ENCODE peak calls at places on chromosome 1, in four cellular contexts. M is GM12891, D is K562, L is H1. Z is an unnamed sample.

GRCh38 chr1:231284441-231284840 is 43.4 kb downstream of the GNPAT start:
- DNase-seq in M (no peak), D (no peak), L (no peak), Z (no peak)

GRCh38 chr1:104408268-104408667 is 658.6 kb downstream of the AMY1C start:
- DNase-seq in M (no peak), D (no peak), L (no peak), Z (no peak)

GRCh38 chr1:56758135-56758534 is 61.1 kb downstream of the FYB2 start:
- DNase-seq in M (no peak), D (no peak), L (peak), Z (no peak)

GRCh38 chr1:100164226-100164625 is 13.8 kb downstream of the LRRC39 start:
- DNase-seq in M (no peak), D (no peak), L (no peak), Z (no peak)

GRCh38 chr1:118325545-118326225 is 140.7 kb upstream of the SPAG17 start:
- DNase-seq in M (no peak), D (no peak), L (no peak), Z (no peak)

GRCh38 chr1:231421616-231421970 is 494 bp downstream of the EGLN1 start:
- DNase-seq in M (no peak), D (no peak), L (no peak), Z (peak)

GRCh38 chr1:81760487-81761097 is 40.1 kb upstream of the ADGRL2 start:
- DNase-seq in M (no peak), D (no peak), L (no peak), Z (no peak)

GRCh38 chr1:104468282-104468681 is 718.6 kb downstream of the AMY1C start:
- DNase-seq in M (no peak), D (no peak), L (no peak), Z (no peak)

GRCh38 chr1:205677152-205677551 is 3.2 kb downstream of the SLC45A3 start:
- DNase-seq in M (no peak), D (no peak), L (no peak), Z (no peak)

GRCh38 chr1:106526650-106527049 is 529.8 kb upstream of the PRMT6 start:
- DNase-seq in M (no peak), D (no peak), L (no peak), Z (no peak)

GRCh38 chr1:36464605-36465393 is 615 bp upstream of the MRPS15 start:
- DNase-seq in M (no peak), D (no peak), L (no peak), Z (peak)

GRCh38 chr1:36787312-36787711 is 247.0 kb downstream of the GRIK3 start:
- DNase-seq in M (no peak), D (no peak), L (no peak), Z (no peak)

GRCh38 chr1:197622371-197622770 is 152.9 kb downstream of the DENND1B start:
- DNase-seq in M (no peak), D (no peak), L (no peak), Z (no peak)

GRCh38 chr1:210882414-210883221 is 251.3 kb downstream of the KCNH1 start:
- DNase-seq in M (no peak), D (no peak), L (no peak), Z (no peak)

GRCh38 chr1:221902961-221903360 is 161.1 kb upstream of the DUSP10 start:
- DNase-seq in M (no peak), D (no peak), L (no peak), Z (no peak)

GRCh38 chr1:104294259-104294658 is 544.6 kb downstream of the AMY1C start:
- DNase-seq in M (no peak), D (no peak), L (no peak), Z (no peak)

GRCh38 chr1:167420510-167420909 is 97.8 kb downstream of the CD247 start:
- DNase-seq in M (no peak), D (no peak), L (no peak), Z (no peak)

GRCh38 chr1:64624446-64624766 is 120.5 kb upstream of the RAVER2 start:
- DNase-seq in M (no peak), D (no peak), L (no peak), Z (no peak)

GRCh38 chr1:1212780-1213152 is 1.2 kb downstream of the TNFRSF4 start:
- DNase-seq in M (no peak), D (no peak), L (no peak), Z (no peak)

GRCh38 chr1:35852241-35852640 is 30.8 kb upstream of the AGO1 start:
- DNase-seq in M (no peak), D (no peak), L (no peak), Z (no peak)

GRCh38 chr1:22133928-22134324 is 9.0 kb downstream of the WNT4 start:
- DNase-seq in M (no peak), D (no peak), L (no peak), Z (no peak)

GRCh38 chr1:225426395-225427248 is 1.2 kb downstream of the LBR start:
- DNase-seq in M (no peak), D (peak), L (no peak), Z (no peak)

GRCh38 chr1:31238986-31239613 is 587 bp downstream of the NKAIN1 start:
- DNase-seq in M (no peak), D (no peak), L (peak), Z (no peak)

GRCh38 chr1:241323510-241323909 is 33.5 kb downstream of the RGS7 start:
- DNase-seq in M (no peak), D (no peak), L (peak), Z (no peak)

GRCh38 chr1:110502402-110502801 is 16.6 kb downstream of the KCNA10 start:
- DNase-seq in M (no peak), D (no peak), L (no peak), Z (no peak)

GRCh38 chr1:210855440-210855839 is 278.5 kb downstream of the KCNH1 start:
- DNase-seq in M (no peak), D (no peak), L (peak), Z (no peak)

GRCh38 chr1:100028765-100029164 is 59.0 kb downstream of the SLC35A3 start:
- DNase-seq in M (no peak), D (peak), L (no peak), Z (no peak)

GRCh38 chr1:74771913-74772515 is 39.1 kb downstream of the TYW3 start:
- DNase-seq in M (no peak), D (peak), L (no peak), Z (no peak)

GRCh38 chr1:112507896-112508241 is 896 bp upstream of the WNT2B start:
- DNase-seq in M (peak), D (peak), L (no peak), Z (no peak)

GRCh38 chr1:17802164-17802563 is 47.0 kb downstream of the ACTL8 start:
- DNase-seq in M (no peak), D (no peak), L (no peak), Z (no peak)

GRCh38 chr1:231929311-231929710 is 302.7 kb downstream of the DISC1 start:
- DNase-seq in M (no peak), D (no peak), L (no peak), Z (no peak)

GRCh38 chr1:245217853-245218608 is 63.2 kb downstream of the KIF26B start:
- DNase-seq in M (no peak), D (no peak), L (no peak), Z (no peak)

GRCh38 chr1:114718661-114719423 is 2.3 kb upstream of the NRAS start:
- DNase-seq in M (no peak), D (no peak), L (no peak), Z (no peak)

GRCh38 chr1:229784834-229785233 is 158.8 kb downstream of the URB2 start:
- DNase-seq in M (no peak), D (no peak), L (no peak), Z (no peak)

GRCh38 chr1:6912507-6912906 is 127.3 kb downstream of the CAMTA1 start:
- DNase-seq in M (no peak), D (peak), L (no peak), Z (no peak)

GRCh38 chr1:5753431-5754078 is 238.7 kb downstream of the NPHP4 start:
- DNase-seq in M (no peak), D (no peak), L (no peak), Z (no peak)

GRCh38 chr1:62841587-62842169 is 57.7 kb downstream of the ATG4C start:
- DNase-seq in M (peak), D (peak), L (no peak), Z (peak)

GRCh38 chr1:181111559-181111958 is 23.1 kb downstream of the IER5 start:
- DNase-seq in M (no peak), D (no peak), L (no peak), Z (no peak)

GRCh38 chr1:110338200-110339039 is 757 bp upstream of the RBM15 start:
- DNase-seq in M (peak), D (peak), L (peak), Z (peak)

GRCh38 chr1:24769656-24770651 is 24.7 kb downstream of the CLIC4 start:
- DNase-seq in M (no peak), D (no peak), L (no peak), Z (no peak)

DNA sequence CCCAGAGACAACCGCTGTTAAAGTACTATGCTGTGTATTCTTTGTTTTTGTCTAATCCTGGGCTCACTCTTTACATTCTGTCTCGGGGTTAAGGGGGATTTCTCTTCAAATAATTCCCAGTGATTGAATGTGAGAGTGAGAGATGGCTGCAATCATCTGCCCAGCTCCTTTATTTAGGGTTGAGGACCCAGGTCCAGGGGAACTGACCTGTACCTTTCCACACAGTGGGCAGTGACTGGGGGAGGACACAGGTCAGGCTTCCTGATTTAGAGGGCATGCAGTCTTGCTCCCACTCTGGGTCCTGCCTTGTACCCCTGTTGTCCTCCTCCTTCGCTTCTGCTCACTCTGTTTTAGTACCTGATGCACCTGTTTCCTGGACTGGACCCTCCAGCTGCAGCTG is 22.0 kb downstream of the PHGDH start:
- DNase-seq in M (no peak), D (no peak), L (no peak), Z (no peak)
- TF ChIP-seq POLR2AphosphoS5 in M (no peak), D (no peak), L (no peak), Z (no peak)

GRCh38 chr1:46039571-46040052 is 92.8 kb downstream of the PIK3R3 start:
- DNase-seq in M (no peak), D (no peak), L (no peak), Z (no peak)
- TF ChIP-seq TAF1 in M (no peak), D (no peak), L (no peak), Z (no peak)

GRCh38 chr1:182337736-182338571 is 53.6 kb downstream of the GLUL start:
- DNase-seq in M (no peak), D (peak), L (no peak), Z (no peak)
- TF ChIP-seq POLR2AphosphoS5 in M (no peak), D (peak), L (no peak), Z (no peak)

GRCh38 chr1:234231061-234231892 is 142.0 kb upstream of the COA6 start:
- DNase-seq in M (no peak), D (peak), L (no peak), Z (no peak)

GRCh38 chr1:234229676-234230075 is 143.6 kb upstream of the COA6 start:
- DNase-seq in M (no peak), D (no peak), L (no peak), Z (no peak)

GRCh38 chr1:234226819-234227165 is 146.5 kb upstream of the COA6 start:
- DNase-seq in M (no peak), D (no peak), L (no peak), Z (no peak)

GRCh38 chr1:234231893-234232276 is 141.4 kb upstream of the COA6 start:
- DNase-seq in M (no peak), D (no peak), L (no peak), Z (no peak)

DNA sequence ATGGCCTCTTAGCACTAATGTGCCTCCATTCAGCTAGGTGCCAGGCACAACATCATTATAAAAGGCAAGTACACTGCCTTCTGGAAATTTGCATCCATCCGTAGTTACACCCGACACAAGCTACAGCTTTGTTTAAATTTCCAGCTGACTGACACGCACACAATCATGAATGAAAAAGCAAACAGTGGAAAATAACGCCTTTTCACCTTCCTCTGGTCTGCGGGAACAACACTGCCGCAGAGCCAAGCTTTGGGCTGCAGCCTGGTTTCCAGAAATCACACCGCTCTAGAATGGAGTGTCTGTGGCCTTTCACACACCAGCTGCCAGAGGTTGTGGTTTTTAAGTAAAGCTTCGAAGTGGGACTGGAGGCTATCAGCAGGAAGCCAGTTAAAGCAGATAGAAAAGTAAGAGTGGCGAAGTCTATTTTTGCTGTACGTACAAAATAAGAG is 142.8 kb upstream of the COA6 start:
- DNase-seq in M (no peak), D (no peak), L (no peak), Z (no peak)
- TF ChIP-seq TAF1 in M (no peak), D (no peak), L (no peak), Z (no peak)

DNA sequence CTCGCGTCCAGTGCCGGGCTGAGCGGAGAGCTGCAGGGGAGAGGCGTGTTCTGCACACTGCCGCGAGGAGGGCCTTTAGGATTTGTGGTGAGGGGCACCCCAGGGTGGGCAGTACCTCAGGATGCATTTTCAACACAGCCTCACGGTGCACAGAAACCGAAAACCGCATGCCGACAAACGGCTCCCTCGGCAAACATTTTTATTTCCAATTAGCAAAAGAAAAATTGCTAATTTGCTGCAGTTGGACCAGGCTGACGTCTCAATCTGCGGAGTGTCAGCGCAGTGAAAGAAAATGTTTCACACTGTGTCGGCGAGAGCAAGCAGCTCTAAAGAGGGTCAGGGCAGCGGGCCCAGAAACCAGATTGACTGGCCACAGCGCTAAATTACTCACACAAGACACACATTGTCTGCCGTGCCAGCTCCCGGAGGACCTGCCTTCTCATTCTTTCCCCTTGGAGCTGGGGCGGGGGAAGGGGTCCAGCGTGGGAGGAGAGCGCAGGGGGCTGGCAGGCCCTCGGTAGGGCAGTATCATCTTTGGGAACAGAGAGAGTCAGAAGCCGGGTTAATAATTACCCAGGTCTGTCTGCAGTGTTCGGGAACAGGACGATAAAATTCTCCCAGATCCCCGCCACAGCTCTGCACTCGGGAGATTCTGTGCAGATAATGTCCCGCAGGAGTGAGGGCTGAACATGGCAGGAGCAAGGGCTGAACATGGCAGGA is 150.2 kb downstream of the PRDM16 start:
- DNase-seq in M (no peak), D (no peak), L (no peak), Z (no peak)
- TF ChIP-seq POLR2AphosphoS5 in M (no peak), D (no peak), L (no peak), Z (no peak)

GRCh38 chr1:186735463-186735862 is 55.2 kb upstream of the PTGS2 start:
- DNase-seq in M (no peak), D (no peak), L (no peak), Z (no peak)
- TF ChIP-seq TAF1 in M (no peak), D (no peak), L (no peak), Z (no peak)

GRCh38 chr1:59601032-59601431 is 213.7 kb upstream of the HOOK1 start:
- DNase-seq in M (no peak), D (no peak), L (no peak), Z (no peak)
- TF ChIP-seq POLR2AphosphoS5 in M (no peak), D (no peak), L (no peak), Z (no peak)